ENCODE peak calls at places on chromosomes 11 and 22, in ten cellular contexts. C is ovary, O is H1, F is A549, X is stomach, Y is suprapubic skin, M is sigmoid colon, W is SK-N-SH, U is tibial nerve, R is transverse colon. K is an unnamed sample.

GRCh38 chr11:29629281-29629680 is 387.5 kb downstream of the KCNA4 start:
- DNase-seq in C (no peak), O (no peak), F (no peak), X (no peak), Y (no peak), M (no peak), W (no peak), U (no peak), R (no peak), K (no peak)

GRCh38 chr22:19149047-19149883 is 827 bp downstream of the GSC2 start:
- DNase-seq in C (no peak), O (peak; percentile 84), F (no peak), X (no peak), Y (no peak), M (no peak), W (peak; percentile 56), U (no peak), R (no peak), K (no peak)

GRCh38 chr11:37710031-37710430 is 1112.0 kb upstream of the RAG2 start:
- DNase-seq in C (no peak), O (no peak), F (no peak), X (no peak), Y (no peak), M (no peak), W (no peak), U (no peak), R (no peak), K (no peak)

GRCh38 chr22:44661070-44661469 is 40.9 kb upstream of the PRR5 start:
- DNase-seq in C (no peak), O (peak; percentile 82), F (no peak), X (no peak), Y (peak; percentile 64), M (no peak), W (peak; percentile 2), U (no peak), R (no peak), K (peak; percentile 72)

GRCh38 chr11:46026616-46027293 is 94.5 kb downstream of the PHF21A start:
- DNase-seq in C (no peak), O (no peak), F (no peak), X (no peak), Y (no peak), M (no peak), W (no peak), U (no peak), R (no peak), K (no peak)

GRCh38 chr11:3188496-3189192 is 23.5 kb upstream of the OSBPL5 start:
- DNase-seq in C (no peak), O (peak; percentile 51), F (no peak), X (no peak), Y (no peak), M (no peak), W (no peak), U (no peak), R (no peak), K (no peak)

GRCh38 chr11:44579172-44579804 is 13.8 kb downstream of the CD82 start:
- DNase-seq in C (no peak), O (no peak), F (no peak), X (no peak), Y (no peak), M (no peak), W (no peak), U (no peak), R (no peak), K (no peak)

GRCh38 chr11:11157201-11157600 is 195.8 kb downstream of the CSNK2A3 start:
- DNase-seq in C (no peak), O (no peak), F (peak; percentile 41), X (no peak), Y (no peak), M (no peak), W (peak; percentile 59), U (no peak), R (no peak), K (peak; percentile 45)

GRCh38 chr11:47020793-47021624 is 84.4 kb downstream of the CSTPP1 start:
- DNase-seq in C (no peak), O (no peak), F (no peak), X (no peak), Y (no peak), M (no peak), W (no peak), U (no peak), R (no peak), K (no peak)

GRCh38 chr11:112922606-112923005 is 38.6 kb upstream of the NCAM1 start:
- DNase-seq in C (no peak), O (peak; percentile 51), F (no peak), X (no peak), Y (no peak), M (no peak), W (no peak), U (no peak), R (no peak), K (no peak)

GRCh38 chr11:100403817-100404216 is 283.3 kb upstream of the ARHGAP42 start:
- DNase-seq in C (no peak), O (no peak), F (no peak), X (no peak), Y (no peak), M (no peak), W (no peak), U (no peak), R (no peak), K (no peak)

GRCh38 chr22:38353701-38354100 is 36.5 kb upstream of the CSNK1E start:
- DNase-seq in C (no peak), O (no peak), F (no peak), X (no peak), Y (no peak), M (peak; percentile 64), W (no peak), U (no peak), R (no peak), K (peak; percentile 78)

GRCh38 chr11:83051760-83052671 is 19.7 kb downstream of the RAB30 start:
- DNase-seq in C (peak; percentile 44), O (no peak), F (no peak), X (no peak), Y (no peak), M (peak; percentile 84), W (no peak), U (no peak), R (no peak), K (no peak)

GRCh38 chr11:34358258-34358665 is 452 bp upstream of the ABTB2 start:
- DNase-seq in C (peak; percentile 77), O (no peak), F (peak; percentile 71), X (peak; percentile 59), Y (peak; percentile 81), M (peak; percentile 88), W (no peak), U (peak; percentile 33), R (peak; percentile 67), K (peak; percentile 92)

GRCh38 chr22:50622723-50623327 is 5.1 kb downstream of the ARSA start:
- DNase-seq in C (no peak), O (no peak), F (no peak), X (peak; percentile 92), Y (peak; percentile 66), M (peak; percentile 58), W (peak; percentile 12), U (no peak), R (peak; percentile 93), K (no peak)
- H3K4me3 ChIP-seq in C (no peak overlapping the region), O (no peak overlapping the region), F (no peak overlapping the region), X (no peak overlapping the region), Y (peak overlapping the region; percentile 38), M (no peak overlapping the region), W (no peak overlapping the region), U (no peak overlapping the region), R (no peak overlapping the region), K (no peak overlapping the region)

DNA sequence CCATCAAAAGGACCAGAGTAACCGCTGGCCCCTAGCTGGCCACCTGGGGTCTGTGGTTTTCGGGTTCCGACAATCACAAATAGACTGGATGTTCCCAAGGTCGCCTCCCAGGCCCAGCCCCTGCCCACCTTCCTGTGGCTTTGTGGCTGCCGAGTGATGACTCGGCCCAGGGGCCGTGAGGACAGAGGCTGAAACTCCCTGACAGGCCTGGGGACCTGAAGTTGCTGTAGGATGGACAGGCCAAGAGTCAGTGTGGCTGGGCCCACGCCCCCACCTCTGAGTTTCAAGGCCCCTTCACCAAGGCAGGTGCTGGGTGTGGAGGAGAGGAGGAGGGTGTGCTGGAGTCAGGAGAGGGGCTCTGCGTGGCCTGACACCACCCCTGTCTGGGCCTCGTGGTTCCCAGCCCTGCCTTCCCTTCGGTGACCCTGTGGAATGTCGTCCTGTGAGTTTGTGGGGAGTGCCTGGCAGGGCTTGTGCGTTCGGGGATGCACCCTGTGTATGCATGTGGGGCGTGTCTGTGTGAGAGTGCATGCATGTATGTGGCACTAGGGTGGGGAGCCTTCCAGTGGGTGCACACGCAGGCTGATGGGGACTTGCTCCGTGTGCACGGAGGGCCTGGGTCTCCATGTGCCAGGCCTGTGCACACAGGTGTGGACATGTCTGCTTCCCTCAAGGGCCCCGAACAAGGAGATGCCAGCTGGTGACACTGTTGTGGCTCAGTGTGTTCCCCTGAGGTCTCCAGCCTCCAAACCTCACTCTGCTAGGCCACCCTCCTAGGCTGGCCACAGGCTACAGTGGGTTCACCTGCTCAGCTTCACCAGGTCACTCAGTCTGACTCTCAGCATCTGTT is 8.4 kb upstream of the MGAT3 start:
- DNase-seq in C (no peak), O (no peak), F (no peak), X (peak; percentile 59), Y (no peak), M (no peak), W (no peak), U (no peak), R (no peak), K (no peak)
- TF ChIP-seq CTCF in C (no peak), O (no peak), F (no peak), X (no peak), Y (no peak), M (no peak), W (no peak), U (no peak), R (no peak), K (no peak)

GRCh38 chr11:15196704-15197103 is 82.0 kb downstream of the INSC start:
- DNase-seq in C (no peak), O (no peak), F (no peak), X (no peak), Y (no peak), M (no peak), W (no peak), U (no peak), R (no peak), K (no peak)

GRCh38 chr11:15198284-15198683 is 83.6 kb downstream of the INSC start:
- DNase-seq in C (no peak), O (peak; percentile 6), F (no peak), X (no peak), Y (no peak), M (no peak), W (no peak), U (no peak), R (no peak), K (no peak)

GRCh38 chr11:15199693-15200092 is 85.0 kb downstream of the INSC start:
- DNase-seq in C (no peak), O (no peak), F (no peak), X (peak; percentile 52), Y (no peak), M (no peak), W (no peak), U (no peak), R (no peak), K (no peak)

GRCh38 chr11:15195454-15196200 is 80.9 kb downstream of the INSC start:
- DNase-seq in C (no peak), O (peak; percentile 22), F (no peak), X (no peak), Y (no peak), M (no peak), W (no peak), U (no peak), R (no peak), K (peak; percentile 47)

GRCh38 chr11:15197696-15198095 is 83.0 kb downstream of the INSC start:
- DNase-seq in C (no peak), O (peak; percentile 6), F (no peak), X (no peak), Y (no peak), M (no peak), W (no peak), U (no peak), R (no peak), K (no peak)
- TF ChIP-seq EP300 in C (no peak), O (no peak), F (no peak), X (no peak), Y (no peak), M (no peak), W (no peak), U (no peak), R (no peak), K (no peak)

GRCh38 chr22:46066691-46067090 is 83.6 kb upstream of the PPARA start:
- DNase-seq in C (no peak), O (no peak), F (no peak), X (peak; percentile 44), Y (peak; percentile 55), M (peak; percentile 63), W (no peak), U (no peak), R (peak; percentile 29), K (no peak)
- H3K4me3 ChIP-seq in C (peak overlapping the region; percentile 29), O (no peak overlapping the region), F (peak overlapping the region; percentile 32), X (peak overlapping the region; percentile 28), Y (peak overlapping the region; percentile 79), M (peak overlapping the region; percentile 34), W (peak overlapping the region; percentile 38), U (peak overlapping the region; percentile 18), R (no peak overlapping the region), K (peak overlapping the region; percentile 86)